ENCODE peak calls at places on chromosomes 12 and 14, in nine cellular contexts. One of them, this sample, is unnamed.

GRCh38 chr12:93803408-93803807 is 126.2 kb downstream of the CRADD start:
- DNase-seq in RWPE1: no peak
- DNase-seq in effector memory CD4-positive, alpha-beta T cell: no peak
- DNase-seq in cardiac muscle cell: peak; percentile 85
- DNase-seq in OCI-LY7: no peak
- DNase-seq in upper lobe of right lung: no peak
- DNase-seq in IMR-90: peak; percentile 73
- DNase-seq in substantia nigra: no peak
- DNase-seq in tibial nerve: no peak
- DNase-seq in this sample: no peak

GRCh38 chr12:70692681-70693288 is 55.6 kb upstream of the PTPRB start:
- DNase-seq in OCI-LY7: peak; percentile 3
- DNase-seq in cardiac muscle cell: peak; percentile 59
- DNase-seq in IMR-90: peak; percentile 29
- DNase-seq in effector memory CD4-positive, alpha-beta T cell: no peak
- DNase-seq in substantia nigra: no peak
- DNase-seq in upper lobe of right lung: no peak
- DNase-seq in tibial nerve: no peak
- DNase-seq in RWPE1: peak; percentile 36
- DNase-seq in this sample: no peak

GRCh38 chr12:108649126-108649525 is 15.4 kb upstream of the SELPLG start:
- DNase-seq in RWPE1: no peak
- DNase-seq in substantia nigra: no peak
- DNase-seq in cardiac muscle cell: no peak
- DNase-seq in OCI-LY7: no peak
- DNase-seq in tibial nerve: no peak
- DNase-seq in effector memory CD4-positive, alpha-beta T cell: no peak
- DNase-seq in upper lobe of right lung: no peak
- DNase-seq in IMR-90: peak; percentile 75
- DNase-seq in this sample: no peak

GRCh38 chr12:96398422-96399080 is 1.7 kb downstream of the CDK17 start:
- DNase-seq in effector memory CD4-positive, alpha-beta T cell: no peak
- DNase-seq in RWPE1: no peak
- DNase-seq in OCI-LY7: peak; percentile 29
- DNase-seq in IMR-90: peak; percentile 39
- DNase-seq in cardiac muscle cell: no peak
- DNase-seq in upper lobe of right lung: no peak
- DNase-seq in tibial nerve: no peak
- DNase-seq in substantia nigra: peak; percentile 72
- DNase-seq in this sample: peak; percentile 59

GRCh38 chr14:36818212-36818611 is 156.6 kb downstream of the PAX9 start:
- DNase-seq in OCI-LY7: no peak
- DNase-seq in RWPE1: no peak
- DNase-seq in upper lobe of right lung: no peak
- DNase-seq in IMR-90: no peak
- DNase-seq in effector memory CD4-positive, alpha-beta T cell: no peak
- DNase-seq in cardiac muscle cell: no peak
- DNase-seq in substantia nigra: no peak
- DNase-seq in tibial nerve: no peak
- DNase-seq in this sample: no peak

GRCh38 chr14:75096959-75097358 is 27.5 kb downstream of the ZC2HC1C start:
- DNase-seq in cardiac muscle cell: no peak
- DNase-seq in tibial nerve: no peak
- DNase-seq in RWPE1: no peak
- DNase-seq in IMR-90: no peak
- DNase-seq in substantia nigra: no peak
- DNase-seq in effector memory CD4-positive, alpha-beta T cell: no peak
- DNase-seq in upper lobe of right lung: no peak
- DNase-seq in OCI-LY7: no peak
- DNase-seq in this sample: no peak

GRCh38 chr12:113537751-113538087 is 66.0 kb upstream of the LHX5 start:
- DNase-seq in effector memory CD4-positive, alpha-beta T cell: no peak
- DNase-seq in substantia nigra: no peak
- DNase-seq in RWPE1: peak; percentile 21
- DNase-seq in OCI-LY7: no peak
- DNase-seq in cardiac muscle cell: no peak
- DNase-seq in IMR-90: no peak
- DNase-seq in tibial nerve: no peak
- DNase-seq in upper lobe of right lung: no peak
- DNase-seq in this sample: no peak

GRCh38 chr14:103085106-103086091 is 1.4 kb downstream of the LBHD2 start:
- DNase-seq in effector memory CD4-positive, alpha-beta T cell: no peak
- DNase-seq in RWPE1: no peak
- DNase-seq in upper lobe of right lung: no peak
- DNase-seq in IMR-90: no peak
- DNase-seq in tibial nerve: no peak
- DNase-seq in cardiac muscle cell: no peak
- DNase-seq in substantia nigra: no peak
- DNase-seq in OCI-LY7: no peak
- DNase-seq in this sample: no peak

GRCh38 chr12:120404271-120404670 is 33.6 kb upstream of the COX6A1 start:
- DNase-seq in OCI-LY7: no peak
- DNase-seq in substantia nigra: no peak
- DNase-seq in upper lobe of right lung: no peak
- DNase-seq in tibial nerve: no peak
- DNase-seq in RWPE1: no peak
- DNase-seq in effector memory CD4-positive, alpha-beta T cell: no peak
- DNase-seq in cardiac muscle cell: no peak
- DNase-seq in IMR-90: no peak
- DNase-seq in this sample: no peak

GRCh38 chr12:127487031-127487430 is 779.9 kb upstream of the TMEM132C start:
- DNase-seq in OCI-LY7: no peak
- DNase-seq in RWPE1: no peak
- DNase-seq in upper lobe of right lung: no peak
- DNase-seq in tibial nerve: no peak
- DNase-seq in cardiac muscle cell: no peak
- DNase-seq in effector memory CD4-positive, alpha-beta T cell: no peak
- DNase-seq in IMR-90: no peak
- DNase-seq in substantia nigra: no peak
- DNase-seq in this sample: no peak

GRCh38 chr12:93229494-93230310 is 148.0 kb upstream of the NUDT4 start:
- DNase-seq in OCI-LY7: no peak
- DNase-seq in upper lobe of right lung: no peak
- DNase-seq in substantia nigra: no peak
- DNase-seq in IMR-90: peak; percentile 96
- DNase-seq in RWPE1: peak; percentile 60
- DNase-seq in cardiac muscle cell: peak; percentile 85
- DNase-seq in effector memory CD4-positive, alpha-beta T cell: no peak
- DNase-seq in tibial nerve: no peak
- DNase-seq in this sample: no peak

GRCh38 chr12:57621497-57622292 is 10.5 kb downstream of the ARHGEF25 start:
- DNase-seq in RWPE1: peak; percentile 61
- DNase-seq in upper lobe of right lung: peak; percentile 81
- DNase-seq in IMR-90: peak; percentile 11
- DNase-seq in cardiac muscle cell: peak; percentile 53
- DNase-seq in substantia nigra: peak; percentile 21
- DNase-seq in effector memory CD4-positive, alpha-beta T cell: peak; percentile 20
- DNase-seq in OCI-LY7: peak; percentile 36
- DNase-seq in tibial nerve: peak; percentile 49
- DNase-seq in this sample: peak; percentile 44

GRCh38 chr14:36553650-36554260 is 28.7 kb downstream of the NKX2-8 start:
- DNase-seq in cardiac muscle cell: peak; percentile 56
- DNase-seq in IMR-90: peak; percentile 51
- DNase-seq in effector memory CD4-positive, alpha-beta T cell: no peak
- DNase-seq in tibial nerve: peak; percentile 16
- DNase-seq in RWPE1: peak; percentile 55
- DNase-seq in upper lobe of right lung: no peak
- DNase-seq in substantia nigra: no peak
- DNase-seq in OCI-LY7: peak; percentile 59
- DNase-seq in this sample: no peak

GRCh38 chr14:99273025-99273723 is 1.2 kb upstream of the BCL11B start:
- DNase-seq in cardiac muscle cell: peak; percentile 19
- DNase-seq in RWPE1: peak; percentile 38
- DNase-seq in effector memory CD4-positive, alpha-beta T cell: no peak
- DNase-seq in tibial nerve: no peak
- DNase-seq in IMR-90: no peak
- DNase-seq in substantia nigra: no peak
- DNase-seq in OCI-LY7: no peak
- DNase-seq in upper lobe of right lung: no peak
- DNase-seq in this sample: no peak

GRCh38 chr12:120534203-120534702 is at the start of gene RNF10:
- DNase-seq in IMR-90: peak; percentile 86
- DNase-seq in tibial nerve: peak; percentile 84
- DNase-seq in OCI-LY7: peak; percentile 92
- DNase-seq in cardiac muscle cell: peak; percentile 91
- DNase-seq in substantia nigra: peak; percentile 84
- DNase-seq in RWPE1: peak; percentile 94
- DNase-seq in effector memory CD4-positive, alpha-beta T cell: peak; percentile 60
- DNase-seq in upper lobe of right lung: peak; percentile 83
- DNase-seq in this sample: peak; percentile 40

GRCh38 chr12:113088971-113089756 is 32.6 kb downstream of the DTX1 start:
- DNase-seq in OCI-LY7: no peak
- DNase-seq in upper lobe of right lung: no peak
- DNase-seq in effector memory CD4-positive, alpha-beta T cell: no peak
- DNase-seq in RWPE1: no peak
- DNase-seq in substantia nigra: no peak
- DNase-seq in IMR-90: no peak
- DNase-seq in cardiac muscle cell: no peak
- DNase-seq in tibial nerve: no peak
- DNase-seq in this sample: no peak

GRCh38 chr12:126038434-126038833 is 973.2 kb downstream of the AACS start:
- DNase-seq in upper lobe of right lung: no peak
- DNase-seq in RWPE1: no peak
- DNase-seq in effector memory CD4-positive, alpha-beta T cell: no peak
- DNase-seq in cardiac muscle cell: no peak
- DNase-seq in tibial nerve: no peak
- DNase-seq in substantia nigra: no peak
- DNase-seq in IMR-90: no peak
- DNase-seq in OCI-LY7: no peak
- DNase-seq in this sample: no peak

GRCh38 chr14:101620039-101620788 is 58.9 kb downstream of the DIO3 start:
- DNase-seq in substantia nigra: no peak
- DNase-seq in cardiac muscle cell: no peak
- DNase-seq in IMR-90: no peak
- DNase-seq in upper lobe of right lung: no peak
- DNase-seq in effector memory CD4-positive, alpha-beta T cell: no peak
- DNase-seq in tibial nerve: no peak
- DNase-seq in OCI-LY7: no peak
- DNase-seq in RWPE1: no peak
- DNase-seq in this sample: no peak

GRCh38 chr14:64717870-64718269 is 13.6 kb downstream of the PLEKHG3 start:
- DNase-seq in RWPE1: no peak
- DNase-seq in effector memory CD4-positive, alpha-beta T cell: no peak
- DNase-seq in substantia nigra: peak; percentile 57
- DNase-seq in IMR-90: peak; percentile 20
- DNase-seq in tibial nerve: no peak
- DNase-seq in OCI-LY7: no peak
- DNase-seq in upper lobe of right lung: no peak
- DNase-seq in cardiac muscle cell: no peak
- DNase-seq in this sample: no peak

GRCh38 chr12:115472852-115473251 is 788.9 kb upstream of the TBX3 start:
- DNase-seq in IMR-90: no peak
- DNase-seq in cardiac muscle cell: no peak
- DNase-seq in upper lobe of right lung: no peak
- DNase-seq in effector memory CD4-positive, alpha-beta T cell: no peak
- DNase-seq in tibial nerve: no peak
- DNase-seq in OCI-LY7: no peak
- DNase-seq in RWPE1: no peak
- DNase-seq in substantia nigra: no peak
- DNase-seq in this sample: no peak

GRCh38 chr14:35401422-35401729 is 3.2 kb downstream of the NFKBIA start:
- DNase-seq in cardiac muscle cell: no peak
- DNase-seq in substantia nigra: no peak
- DNase-seq in upper lobe of right lung: no peak
- DNase-seq in tibial nerve: no peak
- DNase-seq in IMR-90: no peak
- DNase-seq in OCI-LY7: no peak
- DNase-seq in RWPE1: no peak
- DNase-seq in effector memory CD4-positive, alpha-beta T cell: no peak
- DNase-seq in this sample: no peak
- H3K27ac ChIP-seq in cardiac muscle cell: peak overlapping the region; percentile 5
- H3K27ac ChIP-seq in substantia nigra: peak overlapping the region; percentile 24
- H3K27ac ChIP-seq in upper lobe of right lung: peak overlapping the region; percentile 100
- H3K27ac ChIP-seq in tibial nerve: peak overlapping the region; percentile 98
- H3K27ac ChIP-seq in IMR-90: no peak overlapping the region
- H3K27ac ChIP-seq in OCI-LY7: no peak overlapping the region
- H3K27ac ChIP-seq in RWPE1: peak overlapping the region; percentile 67
- H3K27ac ChIP-seq in effector memory CD4-positive, alpha-beta T cell: peak overlapping the region; percentile 100
- H3K27ac ChIP-seq in this sample: peak overlapping the region; percentile 99

DNA sequence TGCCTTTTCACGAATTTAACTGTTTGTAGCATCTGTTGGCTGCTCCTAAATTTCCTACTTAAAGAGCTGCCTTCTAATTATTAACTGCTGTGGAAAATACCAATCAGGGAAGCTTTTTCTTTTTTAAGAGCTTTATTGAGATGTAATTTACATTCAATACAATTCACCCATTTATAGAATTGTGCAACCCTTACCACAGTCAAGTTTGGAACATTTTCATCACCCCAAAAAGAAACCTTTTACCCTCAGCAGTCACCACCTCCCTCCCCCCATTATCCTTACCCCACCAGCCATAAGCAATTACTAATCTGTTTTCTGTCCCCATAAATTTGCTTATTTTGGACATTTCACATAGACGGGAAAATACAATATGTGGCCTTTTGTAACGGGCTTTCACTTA is 1.4 kb downstream of the PCNX4 start:
- DNase-seq in substantia nigra: no peak
- DNase-seq in effector memory CD4-positive, alpha-beta T cell: no peak
- DNase-seq in cardiac muscle cell: no peak
- DNase-seq in IMR-90: no peak
- DNase-seq in upper lobe of right lung: no peak
- DNase-seq in RWPE1: no peak
- DNase-seq in tibial nerve: no peak
- DNase-seq in OCI-LY7: no peak
- DNase-seq in this sample: no peak
- H3K27ac ChIP-seq in substantia nigra: no peak overlapping the region
- H3K27ac ChIP-seq in effector memory CD4-positive, alpha-beta T cell: peak overlapping the region; percentile 97
- H3K27ac ChIP-seq in cardiac muscle cell: peak overlapping the region; percentile 98
- H3K27ac ChIP-seq in IMR-90: peak overlapping the region; percentile 97
- H3K27ac ChIP-seq in upper lobe of right lung: peak overlapping the region; percentile 98
- H3K27ac ChIP-seq in RWPE1: no peak overlapping the region
- H3K27ac ChIP-seq in tibial nerve: peak overlapping the region; percentile 93
- H3K27ac ChIP-seq in OCI-LY7: peak overlapping the region; percentile 86
- H3K27ac ChIP-seq in this sample: no peak overlapping the region

DNA sequence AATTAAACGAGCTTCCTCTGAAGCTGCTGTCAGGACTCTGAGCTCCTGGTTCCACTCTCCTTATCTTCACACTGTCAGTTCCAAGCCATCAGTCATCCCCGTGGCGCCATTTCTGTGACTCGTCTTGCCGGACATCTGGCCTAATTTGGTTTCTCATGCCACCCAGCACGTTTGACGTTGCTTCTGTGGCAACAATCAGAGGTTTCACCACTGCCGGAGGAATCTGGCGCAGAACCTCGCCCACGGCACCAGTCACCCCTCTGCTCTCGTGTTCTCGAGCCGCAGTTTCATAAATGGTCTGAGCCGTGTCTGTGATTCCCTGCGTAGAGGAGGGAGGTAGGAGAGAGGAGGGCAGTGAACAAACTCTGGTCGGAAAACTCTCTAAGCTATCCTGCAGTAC is 29.7 kb downstream of the BDKRB1 start:
- DNase-seq in IMR-90: peak; percentile 91
- DNase-seq in tibial nerve: no peak
- DNase-seq in effector memory CD4-positive, alpha-beta T cell: no peak
- DNase-seq in upper lobe of right lung: no peak
- DNase-seq in substantia nigra: no peak
- DNase-seq in RWPE1: no peak
- DNase-seq in cardiac muscle cell: peak; percentile 81
- DNase-seq in OCI-LY7: no peak
- DNase-seq in this sample: no peak
- H3K27ac ChIP-seq in IMR-90: peak overlapping the region; percentile 44
- H3K27ac ChIP-seq in tibial nerve: no peak overlapping the region
- H3K27ac ChIP-seq in effector memory CD4-positive, alpha-beta T cell: no peak overlapping the region
- H3K27ac ChIP-seq in upper lobe of right lung: no peak overlapping the region
- H3K27ac ChIP-seq in substantia nigra: no peak overlapping the region
- H3K27ac ChIP-seq in RWPE1: no peak overlapping the region
- H3K27ac ChIP-seq in cardiac muscle cell: peak overlapping the region; percentile 91
- H3K27ac ChIP-seq in OCI-LY7: no peak overlapping the region
- H3K27ac ChIP-seq in this sample: no peak overlapping the region

GRCh38 chr14:31265701-31266398 is 58.3 kb upstream of the HECTD1 start:
- DNase-seq in RWPE1: peak; percentile 48
- DNase-seq in effector memory CD4-positive, alpha-beta T cell: no peak
- DNase-seq in tibial nerve: no peak
- DNase-seq in upper lobe of right lung: no peak
- DNase-seq in cardiac muscle cell: peak; percentile 14
- DNase-seq in OCI-LY7: no peak
- DNase-seq in IMR-90: peak; percentile 30
- DNase-seq in substantia nigra: no peak
- DNase-seq in this sample: no peak
- H3K27ac ChIP-seq in RWPE1: no peak overlapping the region
- H3K27ac ChIP-seq in effector memory CD4-positive, alpha-beta T cell: no peak overlapping the region
- H3K27ac ChIP-seq in tibial nerve: peak overlapping the region; percentile 58
- H3K27ac ChIP-seq in upper lobe of right lung: no peak overlapping the region
- H3K27ac ChIP-seq in cardiac muscle cell: no peak overlapping the region
- H3K27ac ChIP-seq in OCI-LY7: no peak overlapping the region
- H3K27ac ChIP-seq in IMR-90: no peak overlapping the region
- H3K27ac ChIP-seq in substantia nigra: no peak overlapping the region
- H3K27ac ChIP-seq in this sample: no peak overlapping the region